ENCODE peak calls at places on chromosomes 6 and 20, in eight cellular contexts. One of them, this sample, is unnamed.

GRCh38 chr6:120395784-120396183 is 938.5 kb downstream of the TBC1D32 start:
- DNase-seq in lower lobe of right lung: no peak
- DNase-seq in aorta: no peak
- DNase-seq in IMR-90: no peak
- DNase-seq in tibial artery: no peak
- DNase-seq in effector memory CD4-positive, alpha-beta T cell: no peak
- DNase-seq in Karpas-422: no peak
- DNase-seq in cardiac muscle cell: no peak
- DNase-seq in this sample: no peak

GRCh38 chr6:75824160-75824559 is 75.1 kb downstream of the MYO6 start:
- DNase-seq in lower lobe of right lung: no peak
- DNase-seq in aorta: no peak
- DNase-seq in IMR-90: no peak
- DNase-seq in tibial artery: no peak
- DNase-seq in effector memory CD4-positive, alpha-beta T cell: no peak
- DNase-seq in Karpas-422: no peak
- DNase-seq in cardiac muscle cell: no peak
- DNase-seq in this sample: no peak

GRCh38 chr20:4192378-4193048 is 177.2 kb upstream of the RNF24 start:
- DNase-seq in lower lobe of right lung: no peak
- DNase-seq in aorta: no peak
- DNase-seq in IMR-90: no peak
- DNase-seq in tibial artery: no peak
- DNase-seq in effector memory CD4-positive, alpha-beta T cell: no peak
- DNase-seq in Karpas-422: no peak
- DNase-seq in cardiac muscle cell: peak; percentile 80
- DNase-seq in this sample: no peak

GRCh38 chr20:14845199-14846160 is 508.1 kb upstream of the FLRT3 start:
- DNase-seq in lower lobe of right lung: no peak
- DNase-seq in aorta: no peak
- DNase-seq in IMR-90: no peak
- DNase-seq in tibial artery: no peak
- DNase-seq in effector memory CD4-positive, alpha-beta T cell: no peak
- DNase-seq in Karpas-422: no peak
- DNase-seq in cardiac muscle cell: no peak
- DNase-seq in this sample: peak; percentile 29

GRCh38 chr20:59020938-59021551 is 1.8 kb downstream of the TUBB1 start:
- DNase-seq in lower lobe of right lung: no peak
- DNase-seq in aorta: no peak
- DNase-seq in IMR-90: peak; percentile 56
- DNase-seq in tibial artery: no peak
- DNase-seq in effector memory CD4-positive, alpha-beta T cell: no peak
- DNase-seq in Karpas-422: no peak
- DNase-seq in cardiac muscle cell: peak; percentile 52
- DNase-seq in this sample: peak; percentile 39

GRCh38 chr20:25136643-25137559 is 55.0 kb upstream of the VSX1 start:
- DNase-seq in lower lobe of right lung: peak; percentile 59
- DNase-seq in aorta: peak; percentile 93
- DNase-seq in IMR-90: peak; percentile 87
- DNase-seq in tibial artery: peak; percentile 83
- DNase-seq in effector memory CD4-positive, alpha-beta T cell: no peak
- DNase-seq in Karpas-422: no peak
- DNase-seq in cardiac muscle cell: peak; percentile 94
- DNase-seq in this sample: peak; percentile 87

GRCh38 chr20:58127731-58128130 is 100.7 kb downstream of the ANKRD60 start:
- DNase-seq in lower lobe of right lung: no peak
- DNase-seq in aorta: peak; percentile 52
- DNase-seq in IMR-90: peak; percentile 22
- DNase-seq in tibial artery: no peak
- DNase-seq in effector memory CD4-positive, alpha-beta T cell: no peak
- DNase-seq in Karpas-422: no peak
- DNase-seq in cardiac muscle cell: peak; percentile 77
- DNase-seq in this sample: peak; percentile 41

GRCh38 chr6:168864541-168865495 is 388.8 kb downstream of the THBS2 start:
- DNase-seq in lower lobe of right lung: no peak
- DNase-seq in aorta: no peak
- DNase-seq in IMR-90: no peak
- DNase-seq in tibial artery: no peak
- DNase-seq in effector memory CD4-positive, alpha-beta T cell: no peak
- DNase-seq in Karpas-422: no peak
- DNase-seq in cardiac muscle cell: no peak
- DNase-seq in this sample: no peak

GRCh38 chr6:97412511-97412910 is 129.5 kb upstream of the MMS22L start:
- DNase-seq in lower lobe of right lung: no peak
- DNase-seq in aorta: no peak
- DNase-seq in IMR-90: no peak
- DNase-seq in tibial artery: no peak
- DNase-seq in effector memory CD4-positive, alpha-beta T cell: no peak
- DNase-seq in Karpas-422: no peak
- DNase-seq in cardiac muscle cell: no peak
- DNase-seq in this sample: no peak

GRCh38 chr6:113858067-113858604 is 991 bp downstream of the MARCKS start:
- DNase-seq in lower lobe of right lung: peak; percentile 56
- DNase-seq in aorta: no peak
- DNase-seq in IMR-90: peak; percentile 29
- DNase-seq in tibial artery: peak; percentile 51
- DNase-seq in effector memory CD4-positive, alpha-beta T cell: no peak
- DNase-seq in Karpas-422: no peak
- DNase-seq in cardiac muscle cell: peak; percentile 54
- DNase-seq in this sample: peak; percentile 65

GRCh38 chr20:37501940-37502339 is 19.1 kb upstream of the NNAT start:
- DNase-seq in lower lobe of right lung: no peak
- DNase-seq in aorta: no peak
- DNase-seq in IMR-90: no peak
- DNase-seq in tibial artery: no peak
- DNase-seq in effector memory CD4-positive, alpha-beta T cell: no peak
- DNase-seq in Karpas-422: no peak
- DNase-seq in cardiac muscle cell: no peak
- DNase-seq in this sample: no peak

GRCh38 chr20:25145131-25145530 is 50.4 kb upstream of the ENTPD6 start:
- DNase-seq in lower lobe of right lung: no peak
- DNase-seq in aorta: no peak
- DNase-seq in IMR-90: no peak
- DNase-seq in tibial artery: no peak
- DNase-seq in effector memory CD4-positive, alpha-beta T cell: no peak
- DNase-seq in Karpas-422: no peak
- DNase-seq in cardiac muscle cell: no peak
- DNase-seq in this sample: no peak

GRCh38 chr6:169302716-169303115 is 49.1 kb upstream of the THBS2 start:
- DNase-seq in lower lobe of right lung: no peak
- DNase-seq in aorta: no peak
- DNase-seq in IMR-90: no peak
- DNase-seq in tibial artery: no peak
- DNase-seq in effector memory CD4-positive, alpha-beta T cell: no peak
- DNase-seq in Karpas-422: no peak
- DNase-seq in cardiac muscle cell: no peak
- DNase-seq in this sample: no peak

GRCh38 chr20:4569092-4569491 is 152.6 kb upstream of the PRND start:
- DNase-seq in lower lobe of right lung: no peak
- DNase-seq in aorta: no peak
- DNase-seq in IMR-90: no peak
- DNase-seq in tibial artery: no peak
- DNase-seq in effector memory CD4-positive, alpha-beta T cell: no peak
- DNase-seq in Karpas-422: peak; percentile 55
- DNase-seq in cardiac muscle cell: no peak
- DNase-seq in this sample: no peak

GRCh38 chr6:144134176-144134575 is 16.1 kb upstream of the STX11 start:
- DNase-seq in lower lobe of right lung: no peak
- DNase-seq in aorta: no peak
- DNase-seq in IMR-90: peak; percentile 21
- DNase-seq in tibial artery: no peak
- DNase-seq in effector memory CD4-positive, alpha-beta T cell: no peak
- DNase-seq in Karpas-422: no peak
- DNase-seq in cardiac muscle cell: no peak
- DNase-seq in this sample: no peak

GRCh38 chr6:90088009-90088408 is 193.7 kb downstream of the GJA10 start:
- DNase-seq in lower lobe of right lung: no peak
- DNase-seq in aorta: no peak
- DNase-seq in IMR-90: peak; percentile 86
- DNase-seq in tibial artery: no peak
- DNase-seq in effector memory CD4-positive, alpha-beta T cell: no peak
- DNase-seq in Karpas-422: no peak
- DNase-seq in cardiac muscle cell: peak; percentile 71
- DNase-seq in this sample: peak; percentile 62

GRCh38 chr6:125117818-125118217 is 35.8 kb upstream of the TPD52L1 start:
- DNase-seq in lower lobe of right lung: no peak
- DNase-seq in aorta: no peak
- DNase-seq in IMR-90: no peak
- DNase-seq in tibial artery: no peak
- DNase-seq in effector memory CD4-positive, alpha-beta T cell: no peak
- DNase-seq in Karpas-422: no peak
- DNase-seq in cardiac muscle cell: no peak
- DNase-seq in this sample: no peak

DNA sequence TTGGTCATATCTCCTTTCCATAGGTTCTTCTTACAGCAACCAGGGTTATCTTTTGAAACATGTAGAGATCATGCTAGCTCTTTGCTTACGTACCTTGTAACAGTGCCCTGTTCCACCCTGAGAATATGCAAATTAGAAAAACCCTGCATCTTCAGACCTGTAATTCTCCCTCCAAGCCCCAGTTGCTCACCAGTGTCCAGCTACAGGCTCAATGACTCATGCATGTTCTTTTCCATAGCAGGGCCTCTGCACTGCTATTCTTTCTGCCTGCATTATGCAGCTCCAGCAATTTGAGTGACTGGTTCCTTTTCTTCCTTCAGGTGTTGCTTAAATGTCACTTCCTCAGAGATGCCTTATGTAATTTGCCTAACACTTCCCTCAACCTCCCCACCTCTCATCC is 636.2 kb downstream of the KHDRBS2 start:
- DNase-seq in lower lobe of right lung: no peak
- DNase-seq in aorta: no peak
- DNase-seq in IMR-90: no peak
- DNase-seq in tibial artery: no peak
- DNase-seq in effector memory CD4-positive, alpha-beta T cell: no peak
- DNase-seq in Karpas-422: no peak
- DNase-seq in cardiac muscle cell: no peak
- DNase-seq in this sample: no peak
- H3K9me3 ChIP-seq in lower lobe of right lung: no peaks in the 10 kb centered on the region
- H3K9me3 ChIP-seq in aorta: peaks cover 2% of the 10 kb centered on the region
- H3K9me3 ChIP-seq in IMR-90: peaks cover 8% of the 10 kb centered on the region
- H3K9me3 ChIP-seq in tibial artery: no peaks in the 10 kb centered on the region
- H3K9me3 ChIP-seq in effector memory CD4-positive, alpha-beta T cell: no peaks in the 10 kb centered on the region
- H3K9me3 ChIP-seq in Karpas-422: no peaks in the 10 kb centered on the region
- H3K9me3 ChIP-seq in cardiac muscle cell: no peaks in the 10 kb centered on the region
- H3K9me3 ChIP-seq in this sample: no peaks in the 10 kb centered on the region

GRCh38 chr6:110401585-110402176 is 13.7 kb downstream of the DDO start:
- DNase-seq in lower lobe of right lung: no peak
- DNase-seq in aorta: no peak
- DNase-seq in IMR-90: no peak
- DNase-seq in tibial artery: no peak
- DNase-seq in effector memory CD4-positive, alpha-beta T cell: no peak
- DNase-seq in Karpas-422: no peak
- DNase-seq in cardiac muscle cell: no peak
- DNase-seq in this sample: no peak

GRCh38 chr6:110400208-110400607 is 15.2 kb downstream of the DDO start:
- DNase-seq in lower lobe of right lung: no peak
- DNase-seq in aorta: peak; percentile 71
- DNase-seq in IMR-90: no peak
- DNase-seq in tibial artery: no peak
- DNase-seq in effector memory CD4-positive, alpha-beta T cell: no peak
- DNase-seq in Karpas-422: no peak
- DNase-seq in cardiac muscle cell: no peak
- DNase-seq in this sample: no peak

GRCh38 chr6:110399219-110400071 is 15.9 kb downstream of the DDO start:
- DNase-seq in lower lobe of right lung: no peak
- DNase-seq in aorta: peak; percentile 78
- DNase-seq in IMR-90: no peak
- DNase-seq in tibial artery: no peak
- DNase-seq in effector memory CD4-positive, alpha-beta T cell: no peak
- DNase-seq in Karpas-422: no peak
- DNase-seq in cardiac muscle cell: peak; percentile 35
- DNase-seq in this sample: no peak

GRCh38 chr6:110408891-110409290 is 6.5 kb downstream of the DDO start:
- DNase-seq in lower lobe of right lung: no peak
- DNase-seq in aorta: no peak
- DNase-seq in IMR-90: no peak
- DNase-seq in tibial artery: no peak
- DNase-seq in effector memory CD4-positive, alpha-beta T cell: no peak
- DNase-seq in Karpas-422: no peak
- DNase-seq in cardiac muscle cell: no peak
- DNase-seq in this sample: no peak

GRCh38 chr6:110404602-110405001 is 10.8 kb downstream of the DDO start:
- DNase-seq in lower lobe of right lung: no peak
- DNase-seq in aorta: no peak
- DNase-seq in IMR-90: no peak
- DNase-seq in tibial artery: no peak
- DNase-seq in effector memory CD4-positive, alpha-beta T cell: no peak
- DNase-seq in Karpas-422: no peak
- DNase-seq in cardiac muscle cell: peak; percentile 38
- DNase-seq in this sample: no peak
- H3K4me1 ChIP-seq in lower lobe of right lung: peaks cover 1% of the 10 kb centered on the region
- H3K4me1 ChIP-seq in aorta: no peaks in the 10 kb centered on the region
- H3K4me1 ChIP-seq in IMR-90: no peaks in the 10 kb centered on the region
- H3K4me1 ChIP-seq in tibial artery: peaks cover under 1% of the 10 kb centered on the region
- H3K4me1 ChIP-seq in effector memory CD4-positive, alpha-beta T cell: no peaks in the 10 kb centered on the region
- H3K4me1 ChIP-seq in Karpas-422: peaks cover 5% of the 10 kb centered on the region
- H3K4me1 ChIP-seq in cardiac muscle cell: peaks cover 3% of the 10 kb centered on the region
- H3K4me1 ChIP-seq in this sample: peaks cover 9% of the 10 kb centered on the region

GRCh38 chr6:79011940-79012339 is 66.1 kb downstream of the PHIP start:
- DNase-seq in lower lobe of right lung: no peak
- DNase-seq in aorta: no peak
- DNase-seq in IMR-90: no peak
- DNase-seq in tibial artery: no peak
- DNase-seq in effector memory CD4-positive, alpha-beta T cell: no peak
- DNase-seq in Karpas-422: no peak
- DNase-seq in cardiac muscle cell: no peak
- DNase-seq in this sample: no peak

GRCh38 chr6:79010422-79010821 is 67.6 kb downstream of the PHIP start:
- DNase-seq in lower lobe of right lung: no peak
- DNase-seq in aorta: no peak
- DNase-seq in IMR-90: no peak
- DNase-seq in tibial artery: no peak
- DNase-seq in effector memory CD4-positive, alpha-beta T cell: no peak
- DNase-seq in Karpas-422: no peak
- DNase-seq in cardiac muscle cell: no peak
- DNase-seq in this sample: no peak

GRCh38 chr6:79005024-79005423 is 73.0 kb downstream of the PHIP start:
- DNase-seq in lower lobe of right lung: no peak
- DNase-seq in aorta: no peak
- DNase-seq in IMR-90: peak; percentile 2
- DNase-seq in tibial artery: no peak
- DNase-seq in effector memory CD4-positive, alpha-beta T cell: no peak
- DNase-seq in Karpas-422: no peak
- DNase-seq in cardiac muscle cell: peak; percentile 20
- DNase-seq in this sample: peak; percentile 4

GRCh38 chr6:79005497-79005896 is 72.6 kb downstream of the PHIP start:
- DNase-seq in lower lobe of right lung: no peak
- DNase-seq in aorta: no peak
- DNase-seq in IMR-90: no peak
- DNase-seq in tibial artery: no peak
- DNase-seq in effector memory CD4-positive, alpha-beta T cell: no peak
- DNase-seq in Karpas-422: no peak
- DNase-seq in cardiac muscle cell: no peak
- DNase-seq in this sample: peak; percentile 28

GRCh38 chr6:79009819-79010218 is 68.2 kb downstream of the PHIP start:
- DNase-seq in lower lobe of right lung: no peak
- DNase-seq in aorta: no peak
- DNase-seq in IMR-90: no peak
- DNase-seq in tibial artery: no peak
- DNase-seq in effector memory CD4-positive, alpha-beta T cell: no peak
- DNase-seq in Karpas-422: no peak
- DNase-seq in cardiac muscle cell: no peak
- DNase-seq in this sample: no peak
- H3K36me3 ChIP-seq in lower lobe of right lung: peaks cover 43% of the 10 kb centered on the region
- H3K36me3 ChIP-seq in aorta: no peaks in the 10 kb centered on the region
- H3K36me3 ChIP-seq in IMR-90: no peaks in the 10 kb centered on the region
- H3K36me3 ChIP-seq in tibial artery: peaks cover 23% of the 10 kb centered on the region
- H3K36me3 ChIP-seq in effector memory CD4-positive, alpha-beta T cell: peaks cover 19% of the 10 kb centered on the region
- H3K36me3 ChIP-seq in Karpas-422: peaks cover 79% of the 10 kb centered on the region
- H3K36me3 ChIP-seq in cardiac muscle cell: peaks cover 19% of the 10 kb centered on the region
- H3K36me3 ChIP-seq in this sample: peaks cover 37% of the 10 kb centered on the region

GRCh38 chr20:931401-931800 is 15.3 kb upstream of the ANGPT4 start:
- DNase-seq in lower lobe of right lung: no peak
- DNase-seq in aorta: no peak
- DNase-seq in IMR-90: no peak
- DNase-seq in tibial artery: no peak
- DNase-seq in effector memory CD4-positive, alpha-beta T cell: no peak
- DNase-seq in Karpas-422: peak; percentile 47
- DNase-seq in cardiac muscle cell: no peak
- DNase-seq in this sample: no peak
- H3K9me3 ChIP-seq in lower lobe of right lung: peaks cover 13% of the 10 kb centered on the region
- H3K9me3 ChIP-seq in aorta: peaks cover 2% of the 10 kb centered on the region
- H3K9me3 ChIP-seq in IMR-90: peaks cover 3% of the 10 kb centered on the region
- H3K9me3 ChIP-seq in tibial artery: peaks cover 5% of the 10 kb centered on the region
- H3K9me3 ChIP-seq in effector memory CD4-positive, alpha-beta T cell: no peaks in the 10 kb centered on the region
- H3K9me3 ChIP-seq in Karpas-422: peaks cover 12% of the 10 kb centered on the region
- H3K9me3 ChIP-seq in cardiac muscle cell: no peaks in the 10 kb centered on the region
- H3K9me3 ChIP-seq in this sample: peaks cover 29% of the 10 kb centered on the region